ENCODE peak calls at places on chromosome 4, in four cellular contexts. One of them, this sample, is unnamed.

GRCh38 chr4:142274137-142274536 is 572.0 kb downstream of the INPP4B start:
- DNase-seq in AG04450: peak; percentile 79
- DNase-seq in GM06990: no peak
- DNase-seq in mammary epithelial cell: peak; percentile 71
- DNase-seq in this sample: no peak

GRCh38 chr4:154529737-154530136 is 20.5 kb downstream of the PLRG1 start:
- DNase-seq in AG04450: no peak
- DNase-seq in mammary epithelial cell: peak; percentile 89
- DNase-seq in GM06990: no peak
- DNase-seq in this sample: no peak

GRCh38 chr4:6523251-6523650 is 50.8 kb upstream of the PPP2R2C start:
- DNase-seq in GM06990: no peak
- DNase-seq in mammary epithelial cell: peak; percentile 24
- DNase-seq in AG04450: no peak
- DNase-seq in this sample: no peak

GRCh38 chr4:47383829-47384427 is 79.6 kb downstream of the COMMD8 start:
- DNase-seq in AG04450: peak; percentile 21
- DNase-seq in mammary epithelial cell: peak; percentile 11
- DNase-seq in GM06990: peak; percentile 1
- DNase-seq in this sample: peak; percentile 22

GRCh38 chr4:39237179-39237578 is 54.9 kb downstream of the WDR19 start:
- DNase-seq in mammary epithelial cell: no peak
- DNase-seq in AG04450: no peak
- DNase-seq in GM06990: no peak
- DNase-seq in this sample: no peak

GRCh38 chr4:31081375-31081774 is 361.2 kb downstream of the PCDH7 start:
- DNase-seq in GM06990: no peak
- DNase-seq in AG04450: no peak
- DNase-seq in mammary epithelial cell: peak; percentile 16
- DNase-seq in this sample: no peak

GRCh38 chr4:72377491-72378194 is 191.4 kb downstream of the ADAMTS3 start:
- DNase-seq in mammary epithelial cell: no peak
- DNase-seq in GM06990: no peak
- DNase-seq in AG04450: no peak
- DNase-seq in this sample: no peak

GRCh38 chr4:141486375-141486997 is 149.9 kb upstream of the IL15 start:
- DNase-seq in AG04450: peak; percentile 52
- DNase-seq in GM06990: no peak
- DNase-seq in mammary epithelial cell: peak; percentile 67
- DNase-seq in this sample: no peak

GRCh38 chr4:169385356-169385755 is 114.6 kb upstream of the SH3RF1 start:
- DNase-seq in GM06990: no peak
- DNase-seq in AG04450: peak; percentile 39
- DNase-seq in mammary epithelial cell: no peak
- DNase-seq in this sample: no peak

GRCh38 chr4:146104541-146104940 is 71.0 kb upstream of the LSM6 start:
- DNase-seq in GM06990: no peak
- DNase-seq in mammary epithelial cell: no peak
- DNase-seq in AG04450: no peak
- DNase-seq in this sample: no peak

GRCh38 chr4:170259631-170260153 is 169.9 kb upstream of the AADAT start:
- DNase-seq in mammary epithelial cell: peak; percentile 88
- DNase-seq in AG04450: peak; percentile 6
- DNase-seq in GM06990: peak; percentile 64
- DNase-seq in this sample: peak; percentile 58

GRCh38 chr4:80331693-80332092 is 3.8 kb upstream of the CFAP299 start:
- DNase-seq in GM06990: no peak
- DNase-seq in AG04450: no peak
- DNase-seq in mammary epithelial cell: no peak
- DNase-seq in this sample: no peak

GRCh38 chr4:106584590-106584989 is 216.0 kb upstream of the GIMD1 start:
- DNase-seq in mammary epithelial cell: no peak
- DNase-seq in AG04450: no peak
- DNase-seq in GM06990: no peak
- DNase-seq in this sample: no peak

GRCh38 chr4:30821275-30821674 is 101.1 kb downstream of the PCDH7 start:
- DNase-seq in mammary epithelial cell: no peak
- DNase-seq in AG04450: no peak
- DNase-seq in GM06990: no peak
- DNase-seq in this sample: no peak

GRCh38 chr4:123870283-123870876 is 473.8 kb downstream of the SPRY1 start:
- DNase-seq in GM06990: no peak
- DNase-seq in AG04450: no peak
- DNase-seq in mammary epithelial cell: no peak
- DNase-seq in this sample: no peak

GRCh38 chr4:89156515-89156914 is 45.2 kb downstream of the TIGD2 start:
- DNase-seq in mammary epithelial cell: no peak
- DNase-seq in AG04450: no peak
- DNase-seq in GM06990: no peak
- DNase-seq in this sample: no peak

GRCh38 chr4:38099908-38100407 is 139.8 kb downstream of the PTTG2 start:
- DNase-seq in AG04450: peak; percentile 30
- DNase-seq in GM06990: no peak
- DNase-seq in mammary epithelial cell: peak; percentile 92
- DNase-seq in this sample: no peak

GRCh38 chr4:140372607-140373327 is 679 bp upstream of the SCOC start:
- DNase-seq in GM06990: peak; percentile 5
- DNase-seq in mammary epithelial cell: peak; percentile 27
- DNase-seq in AG04450: no peak
- DNase-seq in this sample: peak; percentile 58

GRCh38 chr4:76634239-76634638 is 199.2 kb downstream of the SHROOM3 start:
- DNase-seq in GM06990: no peak
- DNase-seq in AG04450: peak; percentile 16
- DNase-seq in mammary epithelial cell: peak; percentile 56
- DNase-seq in this sample: no peak

GRCh38 chr4:76703676-76704075 is 194.3 kb downstream of the SOWAHB start:
- DNase-seq in GM06990: no peak
- DNase-seq in mammary epithelial cell: no peak
- DNase-seq in AG04450: no peak
- DNase-seq in this sample: no peak

GRCh38 chr4:55083771-55084170 is 41.6 kb downstream of the KDR start:
- DNase-seq in GM06990: no peak
- DNase-seq in AG04450: no peak
- DNase-seq in mammary epithelial cell: no peak
- DNase-seq in this sample: no peak

GRCh38 chr4:119626420-119626819 is 2.2 kb downstream of the PDE5A start:
- DNase-seq in GM06990: no peak
- DNase-seq in mammary epithelial cell: no peak
- DNase-seq in AG04450: no peak
- DNase-seq in this sample: no peak

GRCh38 chr4:159009521-159009920 is 93.4 kb upstream of the RAPGEF2 start:
- DNase-seq in GM06990: no peak
- DNase-seq in AG04450: no peak
- DNase-seq in mammary epithelial cell: no peak
- DNase-seq in this sample: no peak

GRCh38 chr4:158644755-158645154 is 26.9 kb downstream of the C4orf46 start:
- DNase-seq in GM06990: no peak
- DNase-seq in mammary epithelial cell: no peak
- DNase-seq in AG04450: no peak
- DNase-seq in this sample: no peak

GRCh38 chr4:31089815-31090214 is 369.6 kb downstream of the PCDH7 start:
- DNase-seq in GM06990: no peak
- DNase-seq in mammary epithelial cell: peak; percentile 63
- DNase-seq in AG04450: no peak
- DNase-seq in this sample: no peak

GRCh38 chr4:55838356-55838755 is 15.1 kb upstream of the EXOC1 start:
- DNase-seq in AG04450: no peak
- DNase-seq in GM06990: no peak
- DNase-seq in mammary epithelial cell: no peak
- DNase-seq in this sample: no peak

GRCh38 chr4:63618883-63619573 is 790.2 kb downstream of the TECRL start:
- DNase-seq in GM06990: no peak
- DNase-seq in AG04450: no peak
- DNase-seq in mammary epithelial cell: no peak
- DNase-seq in this sample: no peak

GRCh38 chr4:6674500-6675149 is 19.1 kb upstream of the S100P start:
- DNase-seq in mammary epithelial cell: peak; percentile 70
- DNase-seq in AG04450: no peak
- DNase-seq in GM06990: no peak
- DNase-seq in this sample: peak; percentile 68

GRCh38 chr4:142350886-142351285 is 495.2 kb downstream of the INPP4B start:
- DNase-seq in AG04450: peak; percentile 36
- DNase-seq in GM06990: no peak
- DNase-seq in mammary epithelial cell: no peak
- DNase-seq in this sample: no peak

GRCh38 chr4:168655182-168655581 is 158.3 kb downstream of the PALLD start:
- DNase-seq in AG04450: no peak
- DNase-seq in GM06990: no peak
- DNase-seq in mammary epithelial cell: peak; percentile 35
- DNase-seq in this sample: no peak

GRCh38 chr4:100289530-100289888 is 99.2 kb upstream of the DDIT4L start:
- DNase-seq in GM06990: no peak
- DNase-seq in mammary epithelial cell: peak; percentile 12
- DNase-seq in AG04450: no peak
- DNase-seq in this sample: no peak

GRCh38 chr4:51831133-51831532 is 11.8 kb upstream of the DCUN1D4 start:
- DNase-seq in mammary epithelial cell: peak; percentile 29
- DNase-seq in AG04450: no peak
- DNase-seq in GM06990: no peak
- DNase-seq in this sample: peak; percentile 32

GRCh38 chr4:41331224-41331623 is 74.5 kb downstream of the UCHL1 start:
- DNase-seq in mammary epithelial cell: no peak
- DNase-seq in AG04450: no peak
- DNase-seq in GM06990: no peak
- DNase-seq in this sample: no peak

GRCh38 chr4:151462554-151462953 is 53.6 kb downstream of the FHIP1A start:
- DNase-seq in GM06990: no peak
- DNase-seq in mammary epithelial cell: no peak
- DNase-seq in AG04450: no peak
- DNase-seq in this sample: no peak
- TF ChIP-seq CTCF in GM06990: no peak
- TF ChIP-seq CTCF in mammary epithelial cell: no peak
- TF ChIP-seq CTCF in AG04450: no peak
- TF ChIP-seq CTCF in this sample: no peak

GRCh38 chr4:103482471-103482870 is 237.3 kb downstream of the TACR3 start:
- DNase-seq in mammary epithelial cell: no peak
- DNase-seq in AG04450: no peak
- DNase-seq in GM06990: no peak
- DNase-seq in this sample: no peak

GRCh38 chr4:103484521-103484920 is 235.3 kb downstream of the TACR3 start:
- DNase-seq in AG04450: no peak
- DNase-seq in mammary epithelial cell: peak; percentile 29
- DNase-seq in GM06990: no peak
- DNase-seq in this sample: no peak

GRCh38 chr4:103482893-103483292 is 236.9 kb downstream of the TACR3 start:
- DNase-seq in AG04450: no peak
- DNase-seq in GM06990: no peak
- DNase-seq in mammary epithelial cell: no peak
- DNase-seq in this sample: no peak

GRCh38 chr4:103478210-103478609 is 241.6 kb downstream of the TACR3 start:
- DNase-seq in mammary epithelial cell: no peak
- DNase-seq in GM06990: no peak
- DNase-seq in AG04450: no peak
- DNase-seq in this sample: no peak

GRCh38 chr4:103478729-103479128 is 241.1 kb downstream of the TACR3 start:
- DNase-seq in mammary epithelial cell: no peak
- DNase-seq in GM06990: no peak
- DNase-seq in AG04450: no peak
- DNase-seq in this sample: no peak
- TF ChIP-seq CTCF in mammary epithelial cell: peak; percentile 32
- TF ChIP-seq CTCF in GM06990: peak; percentile 3
- TF ChIP-seq CTCF in AG04450: no peak
- TF ChIP-seq CTCF in this sample: peak; percentile 17

GRCh38 chr4:139167774-139168444 is 9.1 kb downstream of the ELF2 start:
- DNase-seq in mammary epithelial cell: peak; percentile 94
- DNase-seq in GM06990: no peak
- DNase-seq in AG04450: no peak
- DNase-seq in this sample: no peak
- TF ChIP-seq CTCF in mammary epithelial cell: peak; percentile 55
- TF ChIP-seq CTCF in GM06990: peak; percentile 36
- TF ChIP-seq CTCF in AG04450: peak; percentile 58
- TF ChIP-seq CTCF in this sample: peak; percentile 26

GRCh38 chr4:3845094-3845743 is 79.0 kb downstream of the ADRA2C start:
- DNase-seq in GM06990: no peak
- DNase-seq in mammary epithelial cell: no peak
- DNase-seq in AG04450: no peak
- DNase-seq in this sample: no peak
- TF ChIP-seq CTCF in GM06990: no peak
- TF ChIP-seq CTCF in mammary epithelial cell: no peak
- TF ChIP-seq CTCF in AG04450: no peak
- TF ChIP-seq CTCF in this sample: no peak

DNA sequence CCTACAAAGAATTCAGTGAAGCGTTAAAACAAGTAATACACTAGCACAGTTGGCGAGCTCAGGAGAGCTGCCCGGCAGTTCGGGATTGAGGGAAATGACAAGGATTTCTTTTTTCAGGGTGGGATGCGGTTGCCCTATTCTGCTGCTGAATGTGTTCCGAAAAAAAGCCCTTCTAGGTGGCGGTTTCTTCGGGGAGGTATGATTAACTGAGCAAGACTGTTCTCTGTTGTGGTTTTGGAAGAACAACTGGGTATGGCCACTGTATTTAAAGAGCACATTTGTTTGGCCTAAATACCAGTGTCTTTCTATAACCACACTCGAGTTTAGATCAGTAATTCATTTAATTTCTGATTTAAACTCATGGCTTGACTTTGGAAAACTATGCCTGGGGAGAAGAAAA is 459.7 kb upstream of the FAT1 start:
- DNase-seq in AG04450: no peak
- DNase-seq in GM06990: no peak
- DNase-seq in mammary epithelial cell: no peak
- DNase-seq in this sample: no peak
- TF ChIP-seq CTCF in AG04450: no peak
- TF ChIP-seq CTCF in GM06990: no peak
- TF ChIP-seq CTCF in mammary epithelial cell: no peak
- TF ChIP-seq CTCF in this sample: no peak